ENCODE peak calls at places on chromosomes 12 and 14, in six cellular contexts. M is H1, W is WTC11, Y is HepG2, Q is GM23338, O is K562. A is an unnamed sample.

GRCh38 chr12:92949466-92949865 is 20.4 kb upstream of the EEA1 start:
- DNase-seq in Y (no peak), M (no peak), O (no peak), Q (no peak), W (no peak), A (no peak)

GRCh38 chr12:388547-389137 is 478 bp downstream of the KDM5A start:
- DNase-seq in Y (no peak), W (peak; percentile 51), M (no peak), O (no peak), Q (peak; percentile 69), A (no peak)

GRCh38 chr12:125329239-125330238 is 264.3 kb downstream of the AACS start:
- DNase-seq in O (no peak), W (peak; percentile 28), M (no peak), Q (peak; percentile 77), Y (no peak), A (no peak)

GRCh38 chr12:130714591-130715149 is 1.4 kb downstream of the RIMBP2 start:
- DNase-seq in Q (no peak), W (no peak), M (no peak), Y (no peak), O (no peak), A (no peak)

GRCh38 chr12:48977290-48978281 is 536 bp upstream of the WNT1 start:
- DNase-seq in Q (peak; percentile 82), W (peak; percentile 75), Y (peak; percentile 59), O (peak; percentile 88), M (no peak), A (no peak)

GRCh38 chr12:31804185-31804504 is 75.3 kb upstream of the AMN1 start:
- DNase-seq in W (no peak), Y (no peak), M (no peak), O (no peak), Q (no peak), A (no peak)

GRCh38 chr12:18799561-18799960 is 61.6 kb downstream of the CAPZA3 start:
- DNase-seq in Q (no peak), W (no peak), M (no peak), Y (no peak), O (no peak), A (no peak)

GRCh38 chr12:124210991-124211577 is 83.8 kb upstream of the RFLNA start:
- DNase-seq in Q (no peak), O (no peak), W (no peak), Y (no peak), M (no peak), A (no peak)

GRCh38 chr14:74855945-74856344 is 20.0 kb downstream of the PROX2 start:
- DNase-seq in O (no peak), M (no peak), W (no peak), Y (no peak), Q (no peak), A (no peak)

GRCh38 chr12:113242018-113242418 is 20.8 kb downstream of the TPCN1 start:
- DNase-seq in O (no peak), Y (no peak), M (no peak), W (no peak), Q (no peak), A (no peak)

GRCh38 chr12:113241191-113242017 is 20.1 kb downstream of the TPCN1 start:
- DNase-seq in W (no peak), Q (no peak), O (no peak), Y (peak; percentile 25), M (no peak), A (no peak)

GRCh38 chr12:113246478-113247122 is 25.3 kb downstream of the TPCN1 start:
- DNase-seq in O (no peak), Q (peak; percentile 39), Y (peak; percentile 47), M (no peak), W (peak; percentile 33), A (no peak)

GRCh38 chr12:113242560-113242959 is 21.3 kb downstream of the TPCN1 start:
- DNase-seq in Q (no peak), W (no peak), O (no peak), M (no peak), Y (no peak), A (no peak)

DNA sequence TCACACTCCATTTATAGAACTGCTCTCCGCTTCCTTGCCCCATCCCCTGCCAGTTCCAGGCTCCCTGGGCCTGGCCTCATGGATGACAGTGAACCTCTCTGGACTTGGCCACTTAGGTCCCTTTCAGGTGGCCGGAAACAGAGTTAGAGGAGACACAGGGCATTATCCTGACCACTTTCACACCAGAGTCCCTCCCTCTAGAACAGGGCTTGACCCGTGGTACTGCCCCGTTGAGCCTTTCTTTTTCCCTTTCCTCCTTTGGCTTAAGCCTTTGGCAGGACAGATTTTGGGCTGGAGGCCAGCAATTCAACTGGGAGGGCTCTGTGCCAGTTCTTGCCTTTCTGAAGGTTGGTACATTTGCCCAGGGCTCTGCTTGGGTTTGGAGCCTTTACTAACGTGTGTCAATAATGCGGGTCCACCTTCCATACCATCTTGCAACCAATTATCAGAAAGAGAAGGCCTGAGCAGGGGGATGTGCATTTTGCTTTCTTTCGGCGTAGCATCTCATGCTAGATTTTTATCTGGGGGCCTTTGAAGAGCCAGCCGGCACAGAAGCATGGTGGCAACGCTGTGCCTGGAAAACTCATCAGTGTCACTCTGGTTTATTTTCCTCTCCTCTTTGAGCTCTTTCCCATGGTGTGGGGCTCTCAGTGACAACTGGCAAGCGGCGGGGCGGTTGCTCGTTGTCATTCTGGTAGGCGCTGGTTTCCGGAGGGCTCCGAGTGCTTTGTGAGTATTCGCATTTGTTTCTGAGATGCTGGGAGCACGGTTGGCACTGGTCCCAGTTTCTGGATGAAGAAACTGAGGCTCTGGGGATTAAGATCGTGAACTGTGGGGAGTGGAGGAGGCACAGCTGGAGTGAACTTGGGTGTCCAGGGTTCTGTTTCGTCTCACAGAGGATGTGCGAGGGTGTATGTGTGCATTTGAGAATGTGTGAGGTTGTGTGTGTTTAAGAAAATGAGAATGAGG is 23.0 kb downstream of the TPCN1 start:
- DNase-seq in W (no peak), M (no peak), O (no peak), Y (no peak), Q (no peak), A (no peak)
- TF ChIP-seq CREB1 in W (no peak), M (no peak), O (no peak), Y (no peak), Q (no peak), A (no peak)

GRCh38 chr12:13238204-13238603 is 41.7 kb downstream of the EMP1 start:
- DNase-seq in Y (no peak), Q (no peak), W (no peak), M (no peak), O (no peak), A (no peak)
- TF ChIP-seq CREB1 in Y (no peak), Q (no peak), W (no peak), M (no peak), O (no peak), A (no peak)

GRCh38 chr12:89924191-89924590 is 215.6 kb upstream of the ATP2B1 start:
- DNase-seq in M (no peak), O (no peak), Q (no peak), W (no peak), Y (no peak), A (no peak)

GRCh38 chr12:89918172-89918880 is 209.7 kb upstream of the ATP2B1 start:
- DNase-seq in Q (no peak), O (no peak), M (no peak), Y (no peak), W (no peak), A (no peak)

GRCh38 chr12:89919241-89919906 is 210.7 kb upstream of the ATP2B1 start:
- DNase-seq in W (no peak), M (no peak), O (no peak), Q (no peak), Y (no peak), A (no peak)

DNA sequence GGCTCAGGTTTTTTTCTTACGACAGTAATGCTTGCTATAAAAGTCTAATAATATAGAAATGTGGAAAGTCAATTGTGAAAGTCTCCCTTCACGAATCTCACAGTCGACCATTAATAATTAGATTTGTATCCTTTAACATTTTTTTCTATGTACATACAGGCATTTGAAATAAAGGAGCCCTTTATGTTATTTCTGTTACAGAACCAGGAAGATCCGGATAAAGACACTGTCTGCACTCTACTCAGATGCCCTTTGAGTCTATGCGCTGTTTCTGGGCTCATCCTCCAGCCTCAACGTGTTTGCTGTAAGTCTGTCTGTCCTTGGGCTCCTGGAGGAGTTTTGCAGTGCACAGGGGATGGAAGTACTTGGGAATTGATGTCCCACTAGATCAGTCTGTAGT is 212.2 kb upstream of the ATP2B1 start:
- DNase-seq in Q (no peak), M (no peak), O (no peak), W (no peak), Y (no peak), A (no peak)
- TF ChIP-seq CREB1 in Q (no peak), M (no peak), O (no peak), W (no peak), Y (no peak), A (no peak)

GRCh38 chr14:105378873-105379685 is 19.3 kb upstream of the TEX22 start:
- DNase-seq in M (no peak), O (no peak), W (no peak), Y (no peak), Q (no peak), A (no peak)
- TF ChIP-seq CREB1 in M (no peak), O (no peak), W (no peak), Y (no peak), Q (no peak), A (no peak)

DNA sequence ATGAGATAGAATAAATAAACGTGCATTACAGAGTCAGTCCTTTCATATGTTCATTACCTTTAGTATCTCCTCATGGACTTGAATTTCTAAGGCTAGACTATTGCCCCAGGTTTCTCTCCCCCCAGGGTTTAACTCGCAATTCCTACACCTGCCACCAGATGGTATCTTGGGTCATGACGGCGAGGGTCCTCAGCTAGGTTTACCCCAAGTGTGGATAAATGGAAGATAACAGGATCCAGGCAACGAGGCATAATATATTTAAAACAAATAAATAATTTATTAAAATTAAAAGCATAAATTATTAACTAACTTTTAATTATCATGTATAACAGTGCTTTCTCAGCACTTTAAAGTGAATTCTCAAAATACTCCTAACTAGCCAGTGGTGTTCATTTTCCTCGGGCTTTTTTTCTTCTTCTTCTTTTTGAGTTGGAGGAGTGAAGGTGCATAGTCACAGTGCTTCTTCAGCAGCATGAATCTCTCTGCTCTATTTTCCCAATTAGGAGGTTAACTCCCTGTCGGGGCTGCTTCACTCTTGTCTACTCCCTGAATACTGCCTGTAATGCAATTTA is 243.5 kb upstream of the CAND1 start:
- DNase-seq in Q (peak; percentile 75), M (peak; percentile 44), O (peak; percentile 80), W (peak; percentile 81), Y (peak; percentile 25), A (no peak)
- TF ChIP-seq CREB1 in Q (no peak), M (no peak), O (no peak), W (no peak), Y (no peak), A (no peak)

GRCh38 chr14:75864352-75864751 is 117.4 kb downstream of the TGFB3 start:
- DNase-seq in M (no peak), W (no peak), O (no peak), Y (no peak), Q (no peak), A (no peak)
- TF ChIP-seq CREB1 in M (no peak), W (no peak), O (no peak), Y (no peak), Q (no peak), A (no peak)

A was measured in GM12878.